ENCODE peak calls at places on chromosomes 2 and 18, in four cellular contexts. H is mesendoderm, E is neuronal stem cell, Y is IMR-90. R is an unnamed sample.

GRCh38 chr2:15986644-15987043 is 46.3 kb downstream of the MYCN start:
- DNase-seq in H (no peak), E (no peak), Y (no peak), R (no peak)

GRCh38 chr2:74544634-74545033 is 9.1 kb downstream of the LOXL3 start:
- DNase-seq in H (no peak), E (no peak), Y (no peak), R (no peak)

GRCh38 chr18:53764086-53764485 is 460.4 kb downstream of the MBD2 start:
- DNase-seq in H (no peak), E (no peak), Y (no peak), R (no peak)

GRCh38 chr2:196498962-196499361 is 140.6 kb upstream of the CCDC150 start:
- DNase-seq in H (no peak), E (no peak), Y (no peak), R (no peak)

GRCh38 chr18:80037869-80038630 is 3.8 kb downstream of the RBFA start:
- DNase-seq in H (no peak), E (no peak), Y (no peak), R (no peak)

GRCh38 chr2:109218792-109219126 is 89.8 kb downstream of the SH3RF3 start:
- DNase-seq in H (no peak), E (no peak), Y (no peak), R (no peak)

GRCh38 chr2:221205103-221205502 is 367.0 kb downstream of the EPHA4 start:
- DNase-seq in H (no peak), E (no peak), Y (no peak), R (no peak)

GRCh38 chr2:120798569-120799215 is 63.0 kb downstream of the GLI2 start:
- DNase-seq in H (peak), E (no peak), Y (no peak), R (peak)

GRCh38 chr2:231781798-231782726 is 980 bp upstream of the PDE6D start:
- DNase-seq in H (peak), E (no peak), Y (peak), R (no peak)

GRCh38 chr18:74266161-74266560 is 25.6 kb downstream of the CYB5A start:
- DNase-seq in H (no peak), E (no peak), Y (peak), R (no peak)

GRCh38 chr2:187542123-187542522 is 12.1 kb downstream of the TFPI start:
- DNase-seq in H (no peak), E (no peak), Y (no peak), R (no peak)

GRCh38 chr2:158104903-158105302 is 3.2 kb downstream of the UPP2 start:
- DNase-seq in H (no peak), E (no peak), Y (no peak), R (no peak)

GRCh38 chr2:217193431-217194075 is 333.7 kb upstream of the TNP1 start:
- DNase-seq in H (no peak), E (no peak), Y (no peak), R (no peak)

GRCh38 chr2:17506736-17507616 is 11.3 kb downstream of the RAD51AP2 start:
- DNase-seq in H (peak), E (no peak), Y (no peak), R (no peak)

GRCh38 chr18:3061581-3062416 is 48.9 kb upstream of the LPIN2 start:
- DNase-seq in H (no peak), E (no peak), Y (peak), R (no peak)

GRCh38 chr2:95738301-95738700 is 146.5 kb downstream of the TRIM43 start:
- DNase-seq in H (no peak), E (no peak), Y (no peak), R (no peak)

GRCh38 chr2:157327621-157328102 is 2.0 kb upstream of the ERMN start:
- DNase-seq in H (peak), E (peak), Y (peak), R (peak)

GRCh38 chr2:228688007-228688645 is 506.6 kb upstream of the SPHKAP start:
- DNase-seq in H (no peak), E (no peak), Y (peak), R (no peak)

GRCh38 chr2:218996937-218997336 is 3.7 kb upstream of the CRYBA2 start:
- DNase-seq in H (no peak), E (no peak), Y (no peak), R (no peak)

DNA sequence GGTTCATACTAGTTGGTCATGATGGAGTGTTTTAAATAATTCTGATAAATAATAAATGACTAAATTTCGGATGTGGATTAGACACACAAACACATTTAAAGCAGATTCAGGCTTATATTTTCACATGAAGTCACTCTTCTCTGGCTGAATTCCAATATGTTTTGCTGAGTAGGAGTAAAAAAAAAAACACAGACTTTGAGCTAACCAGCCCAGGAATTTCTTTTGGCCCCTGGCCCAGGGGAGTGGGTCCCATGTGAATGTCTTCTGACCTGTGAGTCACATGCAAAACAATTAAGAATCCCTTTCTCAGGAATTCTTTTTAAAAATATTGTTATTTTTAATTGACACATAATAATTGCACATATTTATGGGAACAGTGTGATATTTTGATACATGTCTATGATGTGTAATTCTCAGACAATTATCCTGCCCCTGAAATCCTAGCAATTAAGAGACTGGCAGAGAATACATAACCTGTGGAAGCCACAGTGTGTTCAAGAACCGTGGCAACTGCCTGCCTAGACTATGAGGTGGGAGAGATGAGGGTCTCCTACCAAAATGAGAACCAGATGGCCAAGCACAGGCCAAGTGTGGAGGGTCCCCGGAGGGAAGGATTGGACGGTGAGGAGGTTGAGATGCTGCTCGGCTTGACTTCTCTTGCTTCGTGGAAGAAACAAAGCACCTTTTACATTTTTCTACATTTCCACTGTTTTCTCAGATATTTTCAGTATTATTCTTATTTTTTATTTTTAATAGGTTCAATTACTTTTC is 236.4 kb downstream of the PIEZO2 start:
- DNase-seq in H (no peak), E (no peak), Y (peak), R (no peak)
- H3K18ac ChIP-seq in H (no peak), E (peak), Y (no peak), R (no peak)

DNA sequence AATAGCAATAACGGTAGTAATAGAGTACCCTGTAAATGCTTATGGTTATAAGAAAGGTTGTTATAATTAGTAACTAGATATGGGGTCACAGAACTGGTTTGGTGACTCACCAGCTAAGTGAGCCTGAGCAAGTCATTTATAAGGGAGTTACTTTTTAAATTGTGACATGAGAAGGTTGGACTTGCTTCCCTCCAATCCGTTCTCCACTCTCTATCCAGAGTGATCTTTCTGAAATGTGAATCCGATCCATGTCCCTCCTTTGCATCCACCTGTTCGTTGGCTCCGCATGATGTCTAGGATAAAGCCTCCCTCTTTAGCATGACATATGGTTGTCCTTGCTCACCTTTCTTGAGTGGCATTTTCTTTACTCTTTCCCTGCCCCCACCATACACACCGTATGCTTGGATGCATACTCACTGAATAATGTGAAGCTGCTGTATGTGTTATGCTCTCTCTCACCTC is 83.1 kb downstream of the CDC42EP3 start:
- DNase-seq in H (no peak), E (no peak), Y (peak), R (no peak)
- H3K18ac ChIP-seq in H (no peak), E (no peak), Y (peak), R (no peak)

GRCh38 chr2:201973316-201973715 is 60.3 kb upstream of the FZD7 start:
- DNase-seq in H (no peak), E (no peak), Y (no peak), R (no peak)

GRCh38 chr2:201970786-201971108 is 62.9 kb upstream of the FZD7 start:
- DNase-seq in H (no peak), E (no peak), Y (no peak), R (no peak)

GRCh38 chr2:201969938-201970785 is 63.5 kb upstream of the FZD7 start:
- DNase-seq in H (peak), E (no peak), Y (peak), R (no peak)

GRCh38 chr2:201972621-201973255 is 60.9 kb upstream of the FZD7 start:
- DNase-seq in H (no peak), E (peak), Y (no peak), R (peak)

GRCh38 chr2:201971516-201972228 is 62.0 kb upstream of the FZD7 start:
- DNase-seq in H (no peak), E (no peak), Y (peak), R (no peak)
- H3K18ac ChIP-seq in H (no peak), E (peak), Y (peak), R (peak)

GRCh38 chr2:235621736-235622135 is 127.9 kb downstream of the AGAP1 start:
- DNase-seq in H (no peak), E (no peak), Y (no peak), R (no peak)
- H3K18ac ChIP-seq in H (no peak), E (no peak), Y (no peak), R (no peak)

GRCh38 chr2:132267372-132267771 is 105.6 kb upstream of the ANKRD30BL start:
- DNase-seq in H (no peak), E (no peak), Y (no peak), R (no peak)
- H3K18ac ChIP-seq in H (peak), E (no peak), Y (peak), R (peak)

GRCh38 chr2:64403426-64403825 is 50.5 kb upstream of the LGALSL start:
- DNase-seq in H (peak), E (no peak), Y (no peak), R (no peak)
- H3K18ac ChIP-seq in H (peak), E (peak), Y (no peak), R (no peak)

GRCh38 chr2:69781321-69782248 is 39.7 kb downstream of the ANXA4 start:
- DNase-seq in H (peak), E (no peak), Y (no peak), R (no peak)
- H3K18ac ChIP-seq in H (no peak), E (no peak), Y (no peak), R (peak)

GRCh38 chr2:241968417-241968816 is 98.9 kb downstream of the RTP5 start:
- DNase-seq in H (no peak), E (no peak), Y (no peak), R (no peak)

GRCh38 chr2:241967745-241968144 is 98.2 kb downstream of the RTP5 start:
- DNase-seq in H (no peak), E (no peak), Y (no peak), R (no peak)

GRCh38 chr2:241967096-241967495 is 97.6 kb downstream of the RTP5 start:
- DNase-seq in H (no peak), E (no peak), Y (no peak), R (no peak)

GRCh38 chr2:241965931-241966412 is 96.4 kb downstream of the RTP5 start:
- DNase-seq in H (peak), E (peak), Y (peak), R (peak)

DNA sequence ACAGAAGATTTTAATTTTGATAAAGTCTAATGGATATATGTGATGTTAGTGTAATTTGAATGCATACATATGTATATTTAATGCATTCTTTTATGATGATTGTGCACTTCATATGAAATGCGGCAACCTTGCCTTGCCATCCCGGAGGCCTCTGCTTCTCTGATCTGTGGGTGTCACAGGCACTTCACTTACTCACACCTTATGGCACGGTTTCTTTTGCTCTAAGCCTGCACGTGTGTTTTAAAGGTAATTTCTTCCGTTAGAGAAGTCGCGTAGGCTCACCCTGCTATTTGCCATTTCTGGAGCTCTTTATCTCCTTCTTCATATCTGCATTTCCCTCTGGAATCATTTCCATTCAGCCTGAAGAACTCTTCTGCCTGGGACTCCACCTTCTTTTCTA is 97.1 kb downstream of the RTP5 start:
- DNase-seq in H (no peak), E (no peak), Y (no peak), R (no peak)
- H3K18ac ChIP-seq in H (no peak), E (no peak), Y (no peak), R (no peak)

R was measured in H9.